ENCODE peak calls at places on chromosomes 1 and 21, in six cellular contexts. O is heart right ventricle, J is colonic mucosa, N is mesenchymal stem cell, P is right lobe of liver, Y is neuronal stem cell. M is an unnamed sample.

GRCh38 chr1:160082487-160082886 is 1.1 kb downstream of the KCNJ9 start:
- DNase-seq in O (no peak), J (no peak), N (no peak), P (no peak), Y (no peak), M (peak; percentile 81)

GRCh38 chr1:68484618-68485017 is 12.3 kb downstream of the DEPDC1 start:
- DNase-seq in O (no peak), J (no peak), N (no peak), P (no peak), Y (no peak), M (no peak)

GRCh38 chr1:156260896-156261295 is 13.0 kb upstream of the PAQR6 start:
- DNase-seq in O (no peak), J (no peak), N (no peak), P (no peak), Y (no peak), M (no peak)

GRCh38 chr1:8496473-8496872 is 178.6 kb downstream of the SLC45A1 start:
- DNase-seq in O (no peak), J (no peak), N (no peak), P (no peak), Y (no peak), M (no peak)

GRCh38 chr1:247118946-247119446 is 14.8 kb upstream of the ZNF669 start:
- DNase-seq in O (no peak), J (no peak), N (no peak), P (no peak), Y (no peak), M (peak; percentile 89)

GRCh38 chr21:45001134-45002095 is 61.6 kb downstream of the SLX9 start:
- DNase-seq in O (peak; percentile 75), J (no peak), N (no peak), P (no peak), Y (no peak), M (peak; percentile 99)

GRCh38 chr1:101312192-101312591 is 75.4 kb downstream of the S1PR1 start:
- DNase-seq in O (no peak), J (no peak), N (no peak), P (no peak), Y (no peak), M (no peak)

GRCh38 chr1:97623220-97623619 is 297.6 kb downstream of the DPYD start:
- DNase-seq in O (no peak), J (no peak), N (no peak), P (no peak), Y (no peak), M (no peak)

GRCh38 chr1:230354005-230354404 is 72.1 kb downstream of the PGBD5 start:
- DNase-seq in O (no peak), J (no peak), N (no peak), P (no peak), Y (no peak), M (no peak)

GRCh38 chr1:151047925-151048644 is 534 bp downstream of the C1orf56 start:
- DNase-seq in O (peak; percentile 73), J (peak; percentile 76), N (peak; percentile 77), P (peak; percentile 75), Y (peak; percentile 49), M (peak; percentile 95)

GRCh38 chr1:176567190-176567794 is 104.3 kb downstream of the PAPPA2 start:
- DNase-seq in O (no peak), J (no peak), N (peak; percentile 21), P (no peak), Y (no peak), M (peak; percentile 76)

GRCh38 chr21:24023402-24023801 is 1583.9 kb downstream of the MRPL39 start:
- DNase-seq in O (no peak), J (no peak), N (no peak), P (no peak), Y (no peak), M (no peak)

GRCh38 chr1:222306512-222306911 is 241.4 kb downstream of the HHIPL2 start:
- DNase-seq in O (no peak), J (no peak), N (no peak), P (no peak), Y (no peak), M (no peak)

GRCh38 chr1:167263784-167264464 is 43.2 kb downstream of the POU2F1 start:
- DNase-seq in O (no peak), J (no peak), N (no peak), P (no peak), Y (no peak), M (no peak)

GRCh38 chr1:199246716-199247115 is 607.9 kb downstream of the PTPRC start:
- DNase-seq in O (no peak), J (no peak), N (no peak), P (no peak), Y (no peak), M (no peak)

GRCh38 chr1:5993553-5994510 is 1.6 kb upstream of the NPHP4 start:
- DNase-seq in O (peak; percentile 17), J (no peak), N (no peak), P (no peak), Y (no peak), M (peak; percentile 86)

GRCh38 chr1:98179159-98179558 is 258.3 kb upstream of the DPYD start:
- DNase-seq in O (no peak), J (no peak), N (no peak), P (no peak), Y (no peak), M (no peak)

GRCh38 chr1:44377925-44378784 is 23.1 kb upstream of the ERI3 start:
- DNase-seq in O (peak; percentile 15), J (peak; percentile 26), N (peak; percentile 57), P (peak; percentile 55), Y (peak; percentile 51), M (peak; percentile 87)

GRCh38 chr1:206933333-206933945 is 11.7 kb upstream of the FCMR start:
- DNase-seq in O (peak; percentile 31), J (no peak), N (no peak), P (no peak), Y (no peak), M (no peak)

DNA sequence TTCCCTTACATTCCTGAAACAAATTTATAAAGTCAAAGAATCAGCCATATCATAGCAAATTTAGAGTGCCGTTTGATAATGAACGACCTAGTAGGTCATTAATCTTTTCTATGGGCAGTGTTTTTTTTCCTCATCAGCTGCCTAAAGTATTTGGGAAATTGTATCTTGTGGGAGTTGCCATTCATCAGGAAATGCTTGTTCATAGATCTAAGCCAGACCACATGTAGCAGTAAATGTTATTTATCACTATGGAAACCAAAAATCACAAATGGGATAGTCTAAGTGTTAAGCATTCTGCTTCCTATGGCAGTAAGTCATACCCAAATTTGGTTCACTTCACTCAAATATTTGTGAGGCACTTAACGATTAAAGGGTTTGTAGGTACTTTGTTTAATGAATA is 52.9 kb downstream of the LRRC8D start:
- DNase-seq in O (no peak), J (no peak), N (peak; percentile 92), P (no peak), Y (no peak), M (peak; percentile 31)
- H3K36me3 ChIP-seq in O (peaks cover 12% of the 10 kb centered on the region), J (no peaks in the 10 kb centered on the region), N (peaks cover 10% of the 10 kb centered on the region), P (peaks cover 9% of the 10 kb centered on the region), Y (peaks cover 69% of the 10 kb centered on the region), M (no peaks in the 10 kb centered on the region)

DNA sequence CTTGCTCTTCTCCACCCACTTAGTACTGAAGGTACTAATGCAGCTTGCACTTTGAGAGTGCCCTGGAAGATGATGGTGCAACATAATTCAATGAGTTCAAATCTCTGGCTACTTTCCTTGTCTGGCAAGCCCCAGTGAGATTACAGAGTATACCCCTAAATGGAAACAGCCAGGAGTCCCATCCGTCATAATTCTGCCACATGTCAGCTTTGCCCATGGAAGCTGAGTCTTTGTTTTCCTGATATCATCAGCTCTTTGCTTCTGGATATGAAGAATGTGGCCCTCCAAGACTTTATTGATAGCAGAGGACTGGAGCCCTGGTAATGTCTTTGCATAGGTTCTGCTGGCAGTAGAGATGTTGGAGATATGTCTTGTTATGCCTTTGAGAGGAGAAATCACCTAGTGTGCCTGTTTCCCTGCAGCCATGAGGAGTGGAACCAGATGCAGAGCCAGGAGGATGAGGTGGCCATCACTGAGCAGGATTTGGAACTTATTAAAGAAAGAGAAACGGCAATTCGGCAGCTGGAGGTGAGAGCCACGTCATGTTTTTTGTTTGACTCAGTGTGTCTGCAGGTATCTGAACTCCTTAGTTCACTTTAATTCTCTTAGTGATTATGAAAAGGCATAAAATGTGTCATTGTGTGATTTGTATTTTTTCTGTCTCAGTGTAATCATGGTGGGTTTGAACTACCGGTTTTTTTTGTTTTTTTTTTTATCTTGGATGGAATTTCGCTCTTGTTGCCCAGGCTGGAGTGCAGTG is 18.7 kb upstream of the PPP1R8 start:
- DNase-seq in O (no peak), J (no peak), N (no peak), P (no peak), Y (no peak), M (no peak)
- H3K36me3 ChIP-seq in O (peaks cover 93% of the 10 kb centered on the region), J (peaks cover 12% of the 10 kb centered on the region), N (peaks cover 11% of the 10 kb centered on the region), P (peaks cover 18% of the 10 kb centered on the region), Y (peaks cover 10% of the 10 kb centered on the region), M (peaks cover 13% of the 10 kb centered on the region)

GRCh38 chr21:37769656-37770055 is 146.6 kb downstream of the KCNJ6 start:
- DNase-seq in O (no peak), J (no peak), N (no peak), P (no peak), Y (no peak), M (no peak)

GRCh38 chr21:37766104-37766503 is 150.2 kb downstream of the KCNJ6 start:
- DNase-seq in O (no peak), J (no peak), N (no peak), P (no peak), Y (no peak), M (no peak)

GRCh38 chr21:37767984-37768383 is 148.3 kb downstream of the KCNJ6 start:
- DNase-seq in O (no peak), J (no peak), N (peak; percentile 60), P (no peak), Y (no peak), M (peak; percentile 65)

GRCh38 chr21:37765501-37765900 is 150.8 kb downstream of the KCNJ6 start:
- DNase-seq in O (no peak), J (no peak), N (no peak), P (no peak), Y (no peak), M (no peak)

DNA sequence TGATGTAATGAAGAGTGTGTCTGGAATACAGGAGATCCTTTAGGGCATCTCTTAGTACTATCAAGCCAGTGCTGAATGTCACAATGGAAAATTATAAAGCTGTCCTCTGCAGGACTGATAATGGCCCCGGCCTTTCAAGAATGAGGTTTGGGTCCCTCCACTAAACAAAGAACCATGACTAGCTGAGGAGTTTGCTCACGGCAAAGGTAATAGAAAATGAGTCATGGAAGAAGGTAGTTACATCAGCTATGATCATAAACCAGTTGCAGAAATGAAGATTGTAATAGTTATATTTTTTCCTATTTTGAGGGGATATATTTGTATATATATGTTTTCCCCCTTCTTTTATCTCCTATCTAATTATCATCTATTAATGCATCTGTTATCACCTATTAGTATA is 145.8 kb downstream of the KCNJ6 start:
- DNase-seq in O (no peak), J (no peak), N (no peak), P (no peak), Y (no peak), M (no peak)
- H3K36me3 ChIP-seq in O (no peaks in the 10 kb centered on the region), J (no peaks in the 10 kb centered on the region), N (no peaks in the 10 kb centered on the region), P (no peaks in the 10 kb centered on the region), Y (no peaks in the 10 kb centered on the region), M (no peaks in the 10 kb centered on the region)

DNA sequence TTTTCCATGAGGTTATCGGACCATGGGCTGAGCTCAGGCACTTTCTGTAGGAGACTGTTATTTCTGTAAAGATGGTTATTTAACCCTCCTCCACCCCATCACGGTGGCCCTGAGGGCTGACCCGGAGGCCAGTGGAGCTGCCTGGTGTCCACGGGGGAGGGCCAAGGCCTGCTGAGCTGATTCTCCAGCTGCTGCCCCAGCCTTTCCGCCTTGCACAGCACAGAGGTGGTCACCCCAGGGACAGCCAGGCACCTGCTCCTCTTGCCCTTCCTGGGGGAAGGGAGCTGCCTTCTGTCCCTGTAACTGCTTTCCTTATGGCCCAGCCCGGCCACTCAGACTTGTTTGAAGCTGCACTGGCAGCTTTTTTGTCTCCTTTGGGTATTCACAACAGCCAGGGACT is 2.6 kb upstream of the CCDC28B start:
- DNase-seq in O (no peak), J (no peak), N (no peak), P (no peak), Y (no peak), M (no peak)
- H3K36me3 ChIP-seq in O (peaks cover 59% of the 10 kb centered on the region), J (peaks cover 27% of the 10 kb centered on the region), N (peaks cover 52% of the 10 kb centered on the region), P (peaks cover 42% of the 10 kb centered on the region), Y (peaks cover 60% of the 10 kb centered on the region), M (peaks cover 63% of the 10 kb centered on the region)

M was measured in osteoblast.